ENCODE peak calls at places on chromosomes 16 and 17, in eight cellular contexts. One of them, this sample, is unnamed.

GRCh38 chr16:57372372-57373116 is at the start of gene CX3CL1:
- DNase-seq in stimulated activated CD4-positive, alpha-beta T cell treated with anti-CD3 and anti-CD28 coated beads, Interleukin-15, amount 100 ng/mL, for 24 hours: no peak
- DNase-seq in AG09319: no peak
- DNase-seq in GM12865: no peak
- DNase-seq in body of pancreas: peak
- DNase-seq in NT2/D1: peak
- DNase-seq in BJ: no peak
- DNase-seq in left cardiac atrium: peak
- DNase-seq in this sample: no peak

GRCh38 chr17:77312061-77312684 is 171.4 kb downstream of the SEC14L1 start:
- DNase-seq in stimulated activated CD4-positive, alpha-beta T cell treated with anti-CD3 and anti-CD28 coated beads, Interleukin-15, amount 100 ng/mL, for 24 hours: no peak
- DNase-seq in AG09319: no peak
- DNase-seq in GM12865: no peak
- DNase-seq in body of pancreas: no peak
- DNase-seq in NT2/D1: no peak
- DNase-seq in BJ: no peak
- DNase-seq in left cardiac atrium: no peak
- DNase-seq in this sample: no peak

GRCh38 chr16:31118223-31119155 is 1.0 kb downstream of the KAT8 start:
- DNase-seq in stimulated activated CD4-positive, alpha-beta T cell treated with anti-CD3 and anti-CD28 coated beads, Interleukin-15, amount 100 ng/mL, for 24 hours: no peak
- DNase-seq in AG09319: no peak
- DNase-seq in GM12865: no peak
- DNase-seq in body of pancreas: no peak
- DNase-seq in NT2/D1: no peak
- DNase-seq in BJ: peak
- DNase-seq in left cardiac atrium: no peak
- DNase-seq in this sample: peak

GRCh38 chr16:65754799-65755691 is 611.4 kb upstream of the CDH5 start:
- DNase-seq in stimulated activated CD4-positive, alpha-beta T cell treated with anti-CD3 and anti-CD28 coated beads, Interleukin-15, amount 100 ng/mL, for 24 hours: no peak
- DNase-seq in AG09319: peak
- DNase-seq in GM12865: no peak
- DNase-seq in body of pancreas: no peak
- DNase-seq in NT2/D1: no peak
- DNase-seq in BJ: peak
- DNase-seq in left cardiac atrium: peak
- DNase-seq in this sample: no peak

GRCh38 chr17:16584273-16584995 is 15.4 kb upstream of the ZNF287 start:
- DNase-seq in stimulated activated CD4-positive, alpha-beta T cell treated with anti-CD3 and anti-CD28 coated beads, Interleukin-15, amount 100 ng/mL, for 24 hours: peak
- DNase-seq in AG09319: peak
- DNase-seq in GM12865: peak
- DNase-seq in body of pancreas: peak
- DNase-seq in NT2/D1: peak
- DNase-seq in BJ: peak
- DNase-seq in left cardiac atrium: peak
- DNase-seq in this sample: peak

GRCh38 chr17:1714488-1714979 is 4.4 kb upstream of the TLCD2 start:
- DNase-seq in stimulated activated CD4-positive, alpha-beta T cell treated with anti-CD3 and anti-CD28 coated beads, Interleukin-15, amount 100 ng/mL, for 24 hours: peak
- DNase-seq in AG09319: peak
- DNase-seq in GM12865: no peak
- DNase-seq in body of pancreas: peak
- DNase-seq in NT2/D1: peak
- DNase-seq in BJ: peak
- DNase-seq in left cardiac atrium: peak
- DNase-seq in this sample: peak

GRCh38 chr17:67359960-67360817 is 6.2 kb downstream of the PSMD12 start:
- DNase-seq in stimulated activated CD4-positive, alpha-beta T cell treated with anti-CD3 and anti-CD28 coated beads, Interleukin-15, amount 100 ng/mL, for 24 hours: peak
- DNase-seq in AG09319: no peak
- DNase-seq in GM12865: peak
- DNase-seq in body of pancreas: no peak
- DNase-seq in NT2/D1: no peak
- DNase-seq in BJ: no peak
- DNase-seq in left cardiac atrium: no peak
- DNase-seq in this sample: peak

GRCh38 chr17:62562656-62563055 is 64.8 kb upstream of the MRC2 start:
- DNase-seq in stimulated activated CD4-positive, alpha-beta T cell treated with anti-CD3 and anti-CD28 coated beads, Interleukin-15, amount 100 ng/mL, for 24 hours: no peak
- DNase-seq in AG09319: no peak
- DNase-seq in GM12865: no peak
- DNase-seq in body of pancreas: no peak
- DNase-seq in NT2/D1: no peak
- DNase-seq in BJ: no peak
- DNase-seq in left cardiac atrium: no peak
- DNase-seq in this sample: peak

GRCh38 chr16:70696952-70697600 is 11.2 kb upstream of the MTSS2 start:
- DNase-seq in stimulated activated CD4-positive, alpha-beta T cell treated with anti-CD3 and anti-CD28 coated beads, Interleukin-15, amount 100 ng/mL, for 24 hours: no peak
- DNase-seq in AG09319: no peak
- DNase-seq in GM12865: no peak
- DNase-seq in body of pancreas: no peak
- DNase-seq in NT2/D1: no peak
- DNase-seq in BJ: no peak
- DNase-seq in left cardiac atrium: no peak
- DNase-seq in this sample: peak

GRCh38 chr17:58420841-58421240 is 3.5 kb upstream of the RNF43 start:
- DNase-seq in stimulated activated CD4-positive, alpha-beta T cell treated with anti-CD3 and anti-CD28 coated beads, Interleukin-15, amount 100 ng/mL, for 24 hours: no peak
- DNase-seq in AG09319: no peak
- DNase-seq in GM12865: no peak
- DNase-seq in body of pancreas: no peak
- DNase-seq in NT2/D1: no peak
- DNase-seq in BJ: no peak
- DNase-seq in left cardiac atrium: no peak
- DNase-seq in this sample: no peak

GRCh38 chr16:69187387-69187890 is 475 bp downstream of the SNTB2 start:
- DNase-seq in stimulated activated CD4-positive, alpha-beta T cell treated with anti-CD3 and anti-CD28 coated beads, Interleukin-15, amount 100 ng/mL, for 24 hours: peak
- DNase-seq in AG09319: no peak
- DNase-seq in GM12865: peak
- DNase-seq in body of pancreas: peak
- DNase-seq in NT2/D1: peak
- DNase-seq in BJ: no peak
- DNase-seq in left cardiac atrium: peak
- DNase-seq in this sample: peak

GRCh38 chr16:58086381-58087208 is 42.6 kb downstream of the CFAP20 start:
- DNase-seq in stimulated activated CD4-positive, alpha-beta T cell treated with anti-CD3 and anti-CD28 coated beads, Interleukin-15, amount 100 ng/mL, for 24 hours: no peak
- DNase-seq in AG09319: no peak
- DNase-seq in GM12865: no peak
- DNase-seq in body of pancreas: no peak
- DNase-seq in NT2/D1: no peak
- DNase-seq in BJ: no peak
- DNase-seq in left cardiac atrium: no peak
- DNase-seq in this sample: no peak

GRCh38 chr17:63370696-63371095 is 75.4 kb downstream of the CYB561 start:
- DNase-seq in stimulated activated CD4-positive, alpha-beta T cell treated with anti-CD3 and anti-CD28 coated beads, Interleukin-15, amount 100 ng/mL, for 24 hours: no peak
- DNase-seq in AG09319: no peak
- DNase-seq in GM12865: no peak
- DNase-seq in body of pancreas: no peak
- DNase-seq in NT2/D1: no peak
- DNase-seq in BJ: no peak
- DNase-seq in left cardiac atrium: no peak
- DNase-seq in this sample: no peak

GRCh38 chr17:81004336-81005015 is 12.8 kb downstream of the CHMP6 start:
- DNase-seq in stimulated activated CD4-positive, alpha-beta T cell treated with anti-CD3 and anti-CD28 coated beads, Interleukin-15, amount 100 ng/mL, for 24 hours: peak
- DNase-seq in AG09319: no peak
- DNase-seq in GM12865: no peak
- DNase-seq in body of pancreas: no peak
- DNase-seq in NT2/D1: no peak
- DNase-seq in BJ: no peak
- DNase-seq in left cardiac atrium: no peak
- DNase-seq in this sample: no peak

GRCh38 chr17:40664582-40665333 is at the start of gene KRT222:
- DNase-seq in stimulated activated CD4-positive, alpha-beta T cell treated with anti-CD3 and anti-CD28 coated beads, Interleukin-15, amount 100 ng/mL, for 24 hours: peak
- DNase-seq in AG09319: no peak
- DNase-seq in GM12865: no peak
- DNase-seq in body of pancreas: peak
- DNase-seq in NT2/D1: no peak
- DNase-seq in BJ: no peak
- DNase-seq in left cardiac atrium: no peak
- DNase-seq in this sample: no peak

GRCh38 chr16:76837872-76838271 is 353.1 kb upstream of the MON1B start:
- DNase-seq in stimulated activated CD4-positive, alpha-beta T cell treated with anti-CD3 and anti-CD28 coated beads, Interleukin-15, amount 100 ng/mL, for 24 hours: no peak
- DNase-seq in AG09319: no peak
- DNase-seq in GM12865: no peak
- DNase-seq in body of pancreas: no peak
- DNase-seq in NT2/D1: no peak
- DNase-seq in BJ: no peak
- DNase-seq in left cardiac atrium: no peak
- DNase-seq in this sample: peak

GRCh38 chr17:29597361-29598172 is 4.6 kb downstream of the ANKRD13B start:
- DNase-seq in stimulated activated CD4-positive, alpha-beta T cell treated with anti-CD3 and anti-CD28 coated beads, Interleukin-15, amount 100 ng/mL, for 24 hours: no peak
- DNase-seq in AG09319: no peak
- DNase-seq in GM12865: no peak
- DNase-seq in body of pancreas: no peak
- DNase-seq in NT2/D1: no peak
- DNase-seq in BJ: no peak
- DNase-seq in left cardiac atrium: no peak
- DNase-seq in this sample: no peak

GRCh38 chr17:35147313-35147982 is at the start of gene UNC45B:
- DNase-seq in stimulated activated CD4-positive, alpha-beta T cell treated with anti-CD3 and anti-CD28 coated beads, Interleukin-15, amount 100 ng/mL, for 24 hours: no peak
- DNase-seq in AG09319: no peak
- DNase-seq in GM12865: no peak
- DNase-seq in body of pancreas: no peak
- DNase-seq in NT2/D1: no peak
- DNase-seq in BJ: no peak
- DNase-seq in left cardiac atrium: peak
- DNase-seq in this sample: no peak

GRCh38 chr17:68790931-68791330 is 164.3 kb downstream of the ABCA8 start:
- DNase-seq in stimulated activated CD4-positive, alpha-beta T cell treated with anti-CD3 and anti-CD28 coated beads, Interleukin-15, amount 100 ng/mL, for 24 hours: no peak
- DNase-seq in AG09319: no peak
- DNase-seq in GM12865: no peak
- DNase-seq in body of pancreas: peak
- DNase-seq in NT2/D1: no peak
- DNase-seq in BJ: no peak
- DNase-seq in left cardiac atrium: peak
- DNase-seq in this sample: no peak

GRCh38 chr16:74999208-74999682 is 421 bp downstream of the ZNRF1 start:
- DNase-seq in stimulated activated CD4-positive, alpha-beta T cell treated with anti-CD3 and anti-CD28 coated beads, Interleukin-15, amount 100 ng/mL, for 24 hours: peak
- DNase-seq in AG09319: no peak
- DNase-seq in GM12865: peak
- DNase-seq in body of pancreas: peak
- DNase-seq in NT2/D1: no peak
- DNase-seq in BJ: no peak
- DNase-seq in left cardiac atrium: peak
- DNase-seq in this sample: no peak

GRCh38 chr16:85514601-85515318 is 98.4 kb upstream of the GSE1 start:
- DNase-seq in stimulated activated CD4-positive, alpha-beta T cell treated with anti-CD3 and anti-CD28 coated beads, Interleukin-15, amount 100 ng/mL, for 24 hours: no peak
- DNase-seq in AG09319: peak
- DNase-seq in GM12865: no peak
- DNase-seq in body of pancreas: peak
- DNase-seq in NT2/D1: no peak
- DNase-seq in BJ: peak
- DNase-seq in left cardiac atrium: peak
- DNase-seq in this sample: peak

GRCh38 chr16:57730771-57731730 is 4.5 kb upstream of the KATNB1 start:
- DNase-seq in stimulated activated CD4-positive, alpha-beta T cell treated with anti-CD3 and anti-CD28 coated beads, Interleukin-15, amount 100 ng/mL, for 24 hours: no peak
- DNase-seq in AG09319: no peak
- DNase-seq in GM12865: no peak
- DNase-seq in body of pancreas: no peak
- DNase-seq in NT2/D1: no peak
- DNase-seq in BJ: no peak
- DNase-seq in left cardiac atrium: no peak
- DNase-seq in this sample: no peak

GRCh38 chr16:47492428-47493357 is 31.6 kb downstream of the PHKB start:
- DNase-seq in stimulated activated CD4-positive, alpha-beta T cell treated with anti-CD3 and anti-CD28 coated beads, Interleukin-15, amount 100 ng/mL, for 24 hours: peak
- DNase-seq in AG09319: no peak
- DNase-seq in GM12865: peak
- DNase-seq in body of pancreas: peak
- DNase-seq in NT2/D1: peak
- DNase-seq in BJ: no peak
- DNase-seq in left cardiac atrium: peak
- DNase-seq in this sample: no peak

GRCh38 chr16:1003551-1004347 is 22.2 kb downstream of the SOX8 start:
- DNase-seq in stimulated activated CD4-positive, alpha-beta T cell treated with anti-CD3 and anti-CD28 coated beads, Interleukin-15, amount 100 ng/mL, for 24 hours: peak
- DNase-seq in AG09319: no peak
- DNase-seq in GM12865: peak
- DNase-seq in body of pancreas: no peak
- DNase-seq in NT2/D1: no peak
- DNase-seq in BJ: no peak
- DNase-seq in left cardiac atrium: no peak
- DNase-seq in this sample: no peak

GRCh38 chr17:78239489-78239931 is 8.1 kb downstream of the TMEM235 start:
- DNase-seq in stimulated activated CD4-positive, alpha-beta T cell treated with anti-CD3 and anti-CD28 coated beads, Interleukin-15, amount 100 ng/mL, for 24 hours: no peak
- DNase-seq in AG09319: no peak
- DNase-seq in GM12865: peak
- DNase-seq in body of pancreas: no peak
- DNase-seq in NT2/D1: no peak
- DNase-seq in BJ: no peak
- DNase-seq in left cardiac atrium: no peak
- DNase-seq in this sample: no peak

GRCh38 chr16:68548947-68549346 is 9.9 kb downstream of the ZFP90 start:
- DNase-seq in stimulated activated CD4-positive, alpha-beta T cell treated with anti-CD3 and anti-CD28 coated beads, Interleukin-15, amount 100 ng/mL, for 24 hours: peak
- DNase-seq in AG09319: no peak
- DNase-seq in GM12865: no peak
- DNase-seq in body of pancreas: no peak
- DNase-seq in NT2/D1: no peak
- DNase-seq in BJ: no peak
- DNase-seq in left cardiac atrium: no peak
- DNase-seq in this sample: no peak